ENCODE peak calls at places on chromosomes 16 and 17, in five cellular contexts. M is thoracic aorta; G is hepatocyte; A is CD4-positive, CD25-positive, alpha-beta regulatory T cell; X is suprapubic skin. I is an unnamed sample.

GRCh38 chr16:56970934-56971767 is 9.4 kb downstream of the CETP start:
- DNase-seq in M (no peak), G (no peak), A (no peak), X (no peak), I (no peak)

GRCh38 chr16:29891525-29892457 is 7.6 kb downstream of the SEZ6L2 start:
- DNase-seq in M (no peak), G (peak; percentile 64), A (no peak), X (no peak), I (no peak)

GRCh38 chr16:60142991-60143705 is 1409.0 kb upstream of the GOT2 start:
- DNase-seq in M (no peak), G (no peak), A (no peak), X (no peak), I (no peak)

GRCh38 chr17:80152057-80152831 is 5.3 kb upstream of the EIF4A3 start:
- DNase-seq in M (no peak), G (no peak), A (no peak), X (no peak), I (no peak)

GRCh38 chr17:76707985-76708807 is 2.6 kb downstream of the MXRA7 start:
- DNase-seq in M (no peak), G (no peak), A (no peak), X (no peak), I (no peak)

GRCh38 chr17:18043491-18043890 is 4.3 kb downstream of the GID4 start:
- DNase-seq in M (no peak), G (peak; percentile 26), A (peak; percentile 11), X (no peak), I (no peak)

GRCh38 chr16:87284183-87284582 is 33.0 kb downstream of the C16orf95 start:
- DNase-seq in M (no peak), G (no peak), A (no peak), X (no peak), I (no peak)

GRCh38 chr16:66717112-66717675 is 20.7 kb upstream of the CMTM4 start:
- DNase-seq in M (no peak), G (peak; percentile 54), A (no peak), X (no peak), I (no peak)

GRCh38 chr17:39740357-39741111 is 2.8 kb downstream of the GRB7 start:
- DNase-seq in M (no peak), G (peak; percentile 75), A (no peak), X (no peak), I (peak; percentile 69)

GRCh38 chr16:27273670-27274522 is 5.3 kb upstream of the NSMCE1 start:
- DNase-seq in M (no peak), G (peak; percentile 82), A (peak; percentile 28), X (no peak), I (no peak)

GRCh38 chr17:151886-152859 is 14.8 kb downstream of the SCGB1C2 start:
- DNase-seq in M (no peak), G (no peak), A (no peak), X (peak; percentile 72), I (no peak)

GRCh38 chr17:5770556-5771270 is 186.4 kb upstream of the NLRP1 start:
- DNase-seq in M (no peak), G (no peak), A (no peak), X (no peak), I (no peak)

GRCh38 chr17:77475012-77475976 is 334.5 kb downstream of the SEC14L1 start:
- DNase-seq in M (no peak), G (peak; percentile 53), A (peak; percentile 51), X (no peak), I (no peak)

GRCh38 chr17:76196675-76197074 is 43.6 kb downstream of the RNF157 start:
- DNase-seq in M (no peak), G (no peak), A (no peak), X (peak; percentile 83), I (no peak)

GRCh38 chr17:28953444-28954118 is 2.3 kb upstream of the PHF12 start:
- DNase-seq in M (no peak), G (peak; percentile 64), A (peak; percentile 41), X (no peak), I (no peak)

GRCh38 chr17:57876023-57876865 is 26.4 kb upstream of the MRPS23 start:
- DNase-seq in M (no peak), G (no peak), A (no peak), X (no peak), I (no peak)

GRCh38 chr16:14373406-14373805 is 256.7 kb downstream of the PARN start:
- DNase-seq in M (no peak), G (no peak), A (no peak), X (no peak), I (no peak)

GRCh38 chr16:15954814-15955151 is 5.4 kb downstream of the ABCC1 start:
- DNase-seq in M (peak; percentile 71), G (no peak), A (no peak), X (no peak), I (no peak)

GRCh38 chr17:11121680-11122079 is 119.3 kb upstream of the SHISA6 start:
- DNase-seq in M (no peak), G (no peak), A (no peak), X (no peak), I (no peak)

GRCh38 chr17:48240562-48241130 is 133.1 kb downstream of the SNX11 start:
- DNase-seq in M (no peak), G (no peak), A (no peak), X (no peak), I (no peak)

GRCh38 chr17:19744922-19745757 is 3.0 kb downstream of the ALDH3A1 start:
- DNase-seq in M (peak; percentile 73), G (peak; percentile 94), A (peak; percentile 81), X (peak; percentile 93), I (peak; percentile 54)

GRCh38 chr16:4694664-4695451 is 1.5 kb downstream of the NUDT16L1 start:
- DNase-seq in M (no peak), G (no peak), A (no peak), X (no peak), I (no peak)

GRCh38 chr17:69810326-69811035 is 264.5 kb upstream of the KCNJ16 start:
- DNase-seq in M (no peak), G (no peak), A (no peak), X (no peak), I (peak; percentile 47)

DNA sequence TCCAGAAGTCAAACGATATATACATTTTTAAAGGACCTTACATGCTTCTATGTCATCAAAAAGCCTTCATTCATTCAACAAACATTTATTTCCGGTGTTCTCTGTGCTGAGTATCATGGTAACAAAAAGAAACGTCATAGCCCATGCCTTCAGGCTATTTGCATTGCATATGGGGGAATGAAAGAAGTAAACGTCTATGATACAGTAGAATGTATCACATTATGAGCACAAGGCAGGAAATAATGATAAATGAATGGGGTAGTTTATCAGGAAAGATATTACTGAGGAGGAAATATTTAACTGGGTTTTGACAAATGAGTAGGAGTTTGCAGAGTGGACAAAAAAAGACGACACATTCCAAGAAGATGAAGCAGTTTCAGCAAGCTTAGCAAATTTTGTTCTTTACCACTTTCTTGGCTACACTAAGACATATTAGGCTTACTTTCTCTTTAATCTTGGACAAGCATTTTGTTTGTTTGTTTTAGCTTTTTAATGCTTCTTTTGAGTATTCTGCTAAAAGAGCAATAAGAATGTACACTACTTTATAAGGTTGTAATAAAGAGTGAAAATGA is 1.3 kb upstream of the KRTAP4-7 start:
- DNase-seq in M (no peak), G (no peak), A (no peak), X (no peak), I (no peak)
- H3K27me3 ChIP-seq in M (no peaks in the 10 kb centered on the region), G (peaks cover 6% of the 10 kb centered on the region), A (peaks cover 3% of the 10 kb centered on the region), X (no peaks in the 10 kb centered on the region), I (no peaks in the 10 kb centered on the region)

GRCh38 chr17:72387969-72388368 is 267.1 kb downstream of the SOX9 start:
- DNase-seq in M (no peak), G (no peak), A (no peak), X (no peak), I (no peak)

GRCh38 chr17:72393553-72393952 is 272.7 kb downstream of the SOX9 start:
- DNase-seq in M (no peak), G (no peak), A (no peak), X (no peak), I (peak; percentile 85)

GRCh38 chr17:72388765-72389473 is 268.1 kb downstream of the SOX9 start:
- DNase-seq in M (no peak), G (no peak), A (no peak), X (no peak), I (no peak)

GRCh38 chr17:72392056-72393010 is 271.5 kb downstream of the SOX9 start:
- DNase-seq in M (no peak), G (no peak), A (no peak), X (no peak), I (peak; percentile 89)

GRCh38 chr17:72390675-72391501 is 270.1 kb downstream of the SOX9 start:
- DNase-seq in M (no peak), G (no peak), A (no peak), X (no peak), I (no peak)
- H3K4me3 ChIP-seq in M (no peak overlapping the region), G (no peak overlapping the region), A (no peak overlapping the region), X (no peak overlapping the region), I (no peak overlapping the region)

GRCh38 chr16:2986623-2987188 is 6.5 kb upstream of the PKMYT1 start:
- DNase-seq in M (no peak), G (no peak), A (no peak), X (no peak), I (no peak)

GRCh38 chr16:2985457-2985856 is 5.2 kb upstream of the PKMYT1 start:
- DNase-seq in M (no peak), G (no peak), A (no peak), X (no peak), I (no peak)

GRCh38 chr16:2987286-2987685 is 7.0 kb upstream of the PKMYT1 start:
- DNase-seq in M (no peak), G (no peak), A (no peak), X (no peak), I (no peak)

GRCh38 chr16:2987854-2988253 is 7.6 kb upstream of the PKMYT1 start:
- DNase-seq in M (no peak), G (no peak), A (no peak), X (no peak), I (no peak)

DNA sequence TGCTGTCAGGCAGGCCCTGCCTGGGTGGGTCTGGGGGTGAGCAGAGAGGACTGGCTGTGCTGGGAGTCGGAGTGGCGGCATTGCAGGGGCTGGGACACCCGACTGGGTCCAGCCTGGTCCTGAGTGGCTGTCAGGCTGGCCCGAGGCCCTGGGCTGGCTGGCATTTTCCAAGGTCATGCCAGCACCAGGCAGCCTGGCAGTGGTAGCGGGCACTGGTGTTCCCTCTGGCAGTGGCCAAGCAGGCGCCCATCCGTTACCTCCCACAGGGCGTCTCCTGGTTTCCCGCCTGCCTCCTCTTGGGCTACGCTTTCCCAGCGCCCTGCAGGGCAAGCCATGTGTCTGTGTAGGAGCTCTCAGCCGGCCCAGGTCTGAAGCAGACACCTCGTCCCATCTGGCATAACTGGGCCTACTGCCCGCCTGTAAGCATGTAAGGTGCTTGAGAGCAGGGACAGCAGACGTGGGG is 5.7 kb upstream of the PKMYT1 start:
- DNase-seq in M (no peak), G (no peak), A (no peak), X (no peak), I (no peak)
- H3K27me3 ChIP-seq in M (no peaks in the 10 kb centered on the region), G (no peaks in the 10 kb centered on the region), A (no peaks in the 10 kb centered on the region), X (peaks cover 34% of the 10 kb centered on the region), I (peaks cover 19% of the 10 kb centered on the region)

GRCh38 chr16:65042966-65043365 is 78.9 kb downstream of the CDH11 start:
- DNase-seq in M (no peak), G (no peak), A (no peak), X (no peak), I (no peak)

GRCh38 chr16:65037558-65037957 is 84.3 kb downstream of the CDH11 start:
- DNase-seq in M (no peak), G (no peak), A (no peak), X (no peak), I (no peak)

GRCh38 chr16:65032397-65032796 is 89.5 kb downstream of the CDH11 start:
- DNase-seq in M (no peak), G (no peak), A (no peak), X (no peak), I (no peak)

GRCh38 chr16:65034915-65035314 is 86.9 kb downstream of the CDH11 start:
- DNase-seq in M (no peak), G (no peak), A (no peak), X (no peak), I (no peak)

GRCh38 chr16:65038125-65038524 is 83.7 kb downstream of the CDH11 start:
- DNase-seq in M (no peak), G (peak; percentile 13), A (no peak), X (no peak), I (no peak)
- H3K4me3 ChIP-seq in M (no peak overlapping the region), G (no peak overlapping the region), A (no peak overlapping the region), X (no peak overlapping the region), I (no peak overlapping the region)

I was measured in kidney epithelial cell.